ENCODE peak calls at places on chromosomes 5 and 9, in eight cellular contexts. X is Caki2; M is dorsolateral prefrontal cortex; F is T-cell; P is AG08395; D is stimulated activated CD4-positive, alpha-beta T cell treated with anti-CD3 and anti-CD28 coated beads, Interleukin-4, amount 100 ng/mL, for 48 hours; J is H9; V is Peyer's patch. N is an unnamed sample.

GRCh38 chr9:2260401-2261306 is 245.5 kb downstream of the SMARCA2 start:
- DNase-seq in J (no peak), X (peak; percentile 60), F (no peak), P (peak; percentile 63), M (no peak), D (no peak), V (no peak), N (peak; percentile 74)

GRCh38 chr5:123515904-123516303 is 3.9 kb downstream of the CSNK1G3 start:
- DNase-seq in M (no peak), X (no peak), D (no peak), F (no peak), P (no peak), J (no peak), V (no peak), N (no peak)

GRCh38 chr9:88816141-88816540 is 175.1 kb upstream of the S1PR3 start:
- DNase-seq in P (peak; percentile 78), M (no peak), F (no peak), J (no peak), X (no peak), V (no peak), D (no peak), N (no peak)

GRCh38 chr5:55226934-55227737 is at the start of gene MCIDAS:
- DNase-seq in M (no peak), D (peak; percentile 51), P (no peak), F (no peak), X (peak; percentile 79), V (peak; percentile 67), J (peak; percentile 81), N (no peak)

GRCh38 chr5:61275841-61276240 is 56.2 kb upstream of the ZSWIM6 start:
- DNase-seq in F (no peak), P (peak; percentile 41), M (peak; percentile 10), V (peak; percentile 57), D (no peak), J (no peak), X (peak; percentile 33), N (peak; percentile 73)

GRCh38 chr5:62522811-62523210 is 55.8 kb upstream of the LRRC70 start:
- DNase-seq in J (no peak), X (no peak), P (no peak), F (no peak), D (no peak), M (no peak), V (no peak), N (no peak)

GRCh38 chr9:128554155-128554862 is 1.9 kb downstream of the SPTAN1 start:
- DNase-seq in V (peak; percentile 68), F (no peak), P (peak; percentile 85), M (peak; percentile 49), D (no peak), J (peak; percentile 69), X (peak; percentile 43), N (peak; percentile 93)

GRCh38 chr5:14718778-14719177 is 54.3 kb downstream of the OTULIN start:
- DNase-seq in D (no peak), P (no peak), J (no peak), M (no peak), F (no peak), X (no peak), V (no peak), N (no peak)

GRCh38 chr5:102971693-102972293 is 148.1 kb downstream of the GIN1 start:
- DNase-seq in P (peak; percentile 59), D (no peak), V (no peak), J (no peak), M (no peak), F (no peak), X (peak; percentile 14), N (peak; percentile 70)

GRCh38 chr9:113600871-113601545 is 137.5 kb downstream of the RGS3 start:
- DNase-seq in P (no peak), V (no peak), D (no peak), J (no peak), F (no peak), M (no peak), X (no peak), N (no peak)

GRCh38 chr9:1453636-1454035 is 403.5 kb downstream of the DMRT2 start:
- DNase-seq in P (no peak), D (no peak), F (no peak), X (no peak), V (no peak), M (no peak), J (no peak), N (no peak)

GRCh38 chr9:130825051-130825651 is 9.9 kb upstream of the ABL1 start:
- DNase-seq in F (no peak), M (no peak), X (peak; percentile 35), J (peak; percentile 66), D (no peak), P (peak; percentile 54), V (no peak), N (peak; percentile 78)

N was measured in fibroblast of the aortic adventitia.